ENCODE peak calls at places on chromosomes 1 and 21, in nine cellular contexts. V is foreskin keratinocyte, B is neuronal stem cell, H is BE2C, P is stomach, J is HAP-1, Q is IMR-90, U is tibial artery, A is prostate gland. O is an unnamed sample. For H3K4me1, the result is how much of the 10 kb centered on the place peaks cover.

GRCh38 chr1:35298464-35298863 is 30.0 kb downstream of the ZMYM4 start:
- DNase-seq in V (no peak), B (peak), H (peak), P (peak), J (peak), Q (peak), U (no peak), A (peak), O (peak)

GRCh38 chr1:225888898-225889690 is at the start of gene LEFTY1:
- DNase-seq in V (no peak), B (no peak), H (no peak), P (no peak), J (no peak), Q (no peak), U (no peak), A (no peak), O (no peak)

GRCh38 chr1:66597500-66597899 is 63.5 kb downstream of the SGIP1 start:
- DNase-seq in V (no peak), B (no peak), H (no peak), P (no peak), J (no peak), Q (no peak), U (no peak), A (no peak), O (no peak)

GRCh38 chr21:40013001-40013735 is 145.9 kb downstream of the PCP4 start:
- DNase-seq in V (no peak), B (no peak), H (no peak), P (no peak), J (no peak), Q (no peak), U (no peak), A (no peak), O (no peak)

GRCh38 chr1:52571783-52572182 is 18.9 kb upstream of the TUT4 start:
- DNase-seq in V (no peak), B (no peak), H (peak), P (no peak), J (no peak), Q (peak), U (no peak), A (no peak), O (no peak)

GRCh38 chr1:155514582-155515187 is 47.9 kb downstream of the ASH1L start:
- DNase-seq in V (no peak), B (no peak), H (no peak), P (no peak), J (no peak), Q (no peak), U (no peak), A (no peak), O (no peak)

GRCh38 chr21:35953570-35953969 is 106.8 kb downstream of the SETD4 start:
- DNase-seq in V (no peak), B (no peak), H (no peak), P (no peak), J (no peak), Q (no peak), U (no peak), A (peak), O (no peak)

GRCh38 chr1:179351281-179351680 is 14.5 kb upstream of the AXDND1 start:
- DNase-seq in V (no peak), B (no peak), H (no peak), P (no peak), J (no peak), Q (no peak), U (no peak), A (no peak), O (no peak)

GRCh38 chr1:92679980-92680379 is 104.9 kb downstream of the EVI5 start:
- DNase-seq in V (no peak), B (no peak), H (no peak), P (no peak), J (no peak), Q (no peak), U (no peak), A (no peak), O (peak)

GRCh38 chr1:79787631-79788030 is 781.1 kb upstream of the ADGRL4 start:
- DNase-seq in V (no peak), B (no peak), H (no peak), P (no peak), J (no peak), Q (no peak), U (no peak), A (no peak), O (no peak)

GRCh38 chr1:172270605-172271004 is 149.9 kb upstream of the C1orf105 start:
- DNase-seq in V (no peak), B (no peak), H (no peak), P (no peak), J (no peak), Q (peak), U (no peak), A (no peak), O (no peak)

GRCh38 chr1:147892216-147892615 is 10.4 kb upstream of the GJA8 start:
- DNase-seq in V (no peak), B (no peak), H (peak), P (no peak), J (peak), Q (no peak), U (no peak), A (no peak), O (no peak)

DNA sequence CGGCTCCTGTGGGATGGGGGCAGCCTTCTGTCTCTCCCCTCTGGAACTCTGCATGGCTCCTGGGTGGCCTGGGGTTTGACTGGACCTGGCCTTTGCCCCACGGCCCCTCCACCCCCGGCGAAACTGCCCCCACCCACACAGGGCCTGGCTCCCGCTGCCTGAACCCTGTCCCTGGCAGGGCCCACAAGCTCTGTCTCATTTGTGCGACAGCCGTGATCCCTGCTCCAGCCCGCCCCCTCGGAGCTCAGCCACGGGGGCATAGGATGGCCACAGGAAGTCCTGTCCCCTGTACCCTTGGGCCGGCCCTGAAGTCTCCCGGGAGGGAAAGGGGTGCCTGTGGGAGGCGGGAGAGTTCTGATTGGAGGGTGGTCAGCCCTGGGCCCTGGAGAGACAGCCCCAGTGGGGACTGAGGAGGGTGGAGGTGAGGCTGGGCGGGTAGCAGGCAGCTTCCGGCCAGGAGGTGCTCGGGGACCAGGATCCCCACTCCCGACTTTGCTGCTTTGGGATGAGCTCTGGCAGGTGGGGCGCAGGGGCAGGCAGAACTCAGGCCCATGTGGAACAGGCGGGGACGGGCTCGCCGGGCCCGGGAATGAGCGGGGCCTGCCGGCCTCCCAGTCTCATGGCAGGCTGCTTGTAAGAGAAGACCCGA is 45.1 kb downstream of the SLX9 start:
- DNase-seq in V (no peak), B (no peak), H (peak), P (no peak), J (no peak), Q (no peak), U (peak), A (no peak), O (no peak)
- H3K4me1 ChIP-seq in V (under half), B (under half), H (half or more), P (half or more), J (under half), Q (under half), U (half or more), A (under half), O (under half)

GRCh38 chr1:93749894-93750301 is 68.3 kb upstream of the BCAR3 start:
- DNase-seq in V (no peak), B (no peak), H (no peak), P (peak), J (no peak), Q (no peak), U (no peak), A (no peak), O (no peak)

GRCh38 chr1:93751391-93752250 is 70.0 kb upstream of the BCAR3 start:
- DNase-seq in V (no peak), B (no peak), H (no peak), P (no peak), J (no peak), Q (no peak), U (no peak), A (peak), O (no peak)

GRCh38 chr1:93749487-93749886 is 67.8 kb upstream of the BCAR3 start:
- DNase-seq in V (no peak), B (no peak), H (no peak), P (no peak), J (no peak), Q (no peak), U (no peak), A (no peak), O (no peak)

GRCh38 chr1:93753766-93754763 is 72.4 kb upstream of the BCAR3 start:
- DNase-seq in V (peak), B (no peak), H (no peak), P (no peak), J (no peak), Q (peak), U (peak), A (no peak), O (peak)

GRCh38 chr1:93750946-93751345 is 69.3 kb upstream of the BCAR3 start:
- DNase-seq in V (no peak), B (no peak), H (no peak), P (no peak), J (no peak), Q (no peak), U (no peak), A (no peak), O (no peak)
- H3K4me1 ChIP-seq in V (under half), B (under half), H (under half), P (under half), J (under half), Q (under half), U (under half), A (under half), O (under half)

DNA sequence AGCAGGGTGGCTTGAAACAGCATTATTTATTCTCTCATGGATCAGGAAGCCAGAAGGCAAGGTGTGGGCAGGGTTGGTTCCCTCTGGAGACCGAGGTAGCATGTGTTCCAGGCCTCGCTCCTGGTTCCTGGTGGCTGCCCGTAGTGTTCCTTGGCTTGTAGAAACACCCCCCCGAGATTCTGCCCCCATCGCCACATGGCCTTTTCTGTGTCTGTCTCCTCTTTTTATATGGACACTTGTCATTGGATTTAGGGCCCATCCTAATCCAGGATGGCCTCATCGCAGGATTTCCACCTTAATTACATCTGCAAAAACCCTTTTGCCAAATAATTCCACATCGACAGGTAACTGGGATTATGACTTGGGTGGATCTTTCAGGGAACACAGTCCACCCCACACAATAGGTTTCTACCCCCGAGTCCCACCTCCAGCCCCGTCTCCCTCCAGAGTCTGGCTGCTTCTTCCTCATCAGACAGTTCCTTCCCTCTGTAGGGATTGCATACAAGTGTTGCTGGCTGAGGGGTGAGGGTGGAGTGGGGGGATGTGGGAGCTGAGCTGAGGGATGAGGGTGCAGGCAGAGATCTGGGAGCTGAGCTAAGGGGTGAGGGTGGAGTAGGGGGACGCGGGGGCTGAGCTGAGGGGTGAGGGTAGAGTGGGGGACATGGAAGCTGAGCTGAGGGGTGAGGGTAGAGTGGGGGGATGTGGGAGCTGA is 12.3 kb upstream of the NPHP4 start:
- DNase-seq in V (no peak), B (no peak), H (no peak), P (no peak), J (no peak), Q (no peak), U (no peak), A (no peak), O (no peak)
- H3K4me1 ChIP-seq in V (under half), B (under half), H (under half), P (under half), J (under half), Q (under half), U (under half), A (under half), O (under half)

DNA sequence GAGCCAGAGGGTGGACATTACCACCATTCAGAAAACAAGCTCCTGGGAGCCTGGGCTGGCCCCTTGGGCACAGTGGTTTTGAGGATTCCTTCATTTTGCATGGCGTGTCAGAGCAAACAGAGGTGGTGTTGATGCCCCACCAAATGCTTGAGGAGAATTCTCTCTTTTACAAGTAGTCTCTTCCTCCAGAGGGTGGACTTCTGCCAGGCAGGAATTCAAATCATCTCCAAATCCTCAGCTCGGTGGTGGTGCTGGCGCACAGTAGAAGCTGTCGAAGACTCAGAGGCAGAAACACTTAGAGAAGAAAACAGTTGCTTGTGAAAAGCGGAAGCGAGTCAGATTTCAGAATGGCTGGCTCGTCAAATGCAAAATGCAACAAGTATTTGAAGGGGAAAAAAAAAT is 3.4 kb upstream of the CHI3L1 start:
- DNase-seq in V (no peak), B (no peak), H (no peak), P (no peak), J (no peak), Q (peak), U (no peak), A (no peak), O (no peak)
- H3K4me1 ChIP-seq in V (under half), B (under half), H (under half), P (under half), J (under half), Q (under half), U (under half), A (under half), O (under half)

GRCh38 chr1:24968941-24969585 is 39.0 kb upstream of the RUNX3 start:
- DNase-seq in V (no peak), B (no peak), H (no peak), P (no peak), J (no peak), Q (no peak), U (no peak), A (no peak), O (peak)
- H3K4me1 ChIP-seq in V (under half), B (under half), H (under half), P (under half), J (under half), Q (under half), U (under half), A (under half), O (under half)

GRCh38 chr1:230147253-230148193 is 80.5 kb downstream of the GALNT2 start:
- DNase-seq in V (no peak), B (no peak), H (no peak), P (no peak), J (no peak), Q (no peak), U (no peak), A (no peak), O (no peak)
- H3K4me1 ChIP-seq in V (under half), B (under half), H (under half), P (half or more), J (under half), Q (under half), U (half or more), A (under half), O (under half)

DNA sequence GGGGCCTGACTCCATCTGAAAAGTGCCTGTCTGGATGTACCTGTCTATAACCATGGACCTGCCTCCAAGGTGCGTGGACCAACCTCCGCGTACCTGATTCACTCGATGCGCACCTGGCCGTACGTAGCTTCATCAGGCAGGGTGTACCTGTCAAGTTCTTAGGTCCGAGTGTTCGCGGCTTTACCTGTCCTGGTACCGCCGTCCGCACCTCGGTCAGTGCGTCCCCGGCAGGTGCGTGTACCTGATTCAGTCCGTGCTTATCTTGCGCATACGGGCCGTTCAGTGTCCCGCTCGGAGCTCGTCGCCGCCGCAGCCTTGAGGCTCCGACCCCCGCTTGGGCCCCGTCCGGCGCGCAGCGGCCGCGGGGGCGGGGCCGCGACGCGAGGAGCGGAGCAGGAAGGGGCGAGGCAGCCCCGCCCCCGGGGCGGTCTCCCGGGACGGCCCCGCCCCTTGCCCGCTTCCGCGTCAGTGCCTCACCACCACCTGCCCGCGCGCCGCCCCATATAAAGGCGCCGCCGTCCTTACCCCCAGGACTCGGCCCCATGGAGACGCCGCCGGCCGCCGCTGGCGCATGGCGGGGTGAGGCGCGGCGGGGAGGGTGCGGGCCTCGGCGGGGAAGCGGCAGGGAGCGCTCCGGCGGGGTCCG is at the start of gene ZC3H12A:
- DNase-seq in V (peak), B (peak), H (peak), P (peak), J (peak), Q (peak), U (peak), A (peak), O (peak)
- H3K4me1 ChIP-seq in V (under half), B (under half), H (under half), P (half or more), J (under half), Q (half or more), U (half or more), A (under half), O (half or more)

O was measured in mammary epithelial cell.